ENCODE peak calls at places on chromosomes 7 and 10, in six cellular contexts. F is A549, D is K562, W is HepG2, M is GM12878, A is endothelial cell of umbilical vein. R is an unnamed sample.

GRCh38 chr10:119162693-119163092 is 2.8 kb downstream of the SFXN4 start:
- DNase-seq in A (no peak), M (no peak), W (no peak), F (no peak), D (no peak), R (no peak)

GRCh38 chr10:130065251-130065650 is 45.4 kb downstream of the C10orf143 start:
- DNase-seq in W (no peak), M (no peak), D (no peak), F (no peak), A (no peak), R (no peak)

GRCh38 chr10:13450078-13450477 is 78.7 kb downstream of the BEND7 start:
- DNase-seq in D (no peak), F (no peak), A (no peak), M (no peak), W (no peak), R (peak; percentile 1)

GRCh38 chr10:132487241-132488135 is 50.1 kb upstream of the INPP5A start:
- DNase-seq in W (no peak), F (no peak), M (no peak), D (no peak), A (no peak), R (no peak)

GRCh38 chr10:61452229-61452651 is 941 bp downstream of the TMEM26 start:
- DNase-seq in M (no peak), D (no peak), A (no peak), F (no peak), W (no peak), R (no peak)

GRCh38 chr10:60733189-60733815 is 45.0 kb upstream of the CDK1 start:
- DNase-seq in M (no peak), D (peak; percentile 20), F (peak; percentile 45), A (no peak), W (no peak), R (no peak)

GRCh38 chr7:43823941-43824340 is 45.4 kb downstream of the MRPS24 start:
- DNase-seq in F (no peak), D (peak; percentile 18), M (no peak), A (no peak), W (no peak), R (no peak)

GRCh38 chr10:126839094-126839761 is 66.0 kb upstream of the DOCK1 start:
- DNase-seq in D (no peak), M (no peak), A (no peak), W (no peak), F (no peak), R (no peak)

GRCh38 chr10:27558612-27559020 is 54.5 kb downstream of the RAB18 start:
- DNase-seq in W (peak; percentile 68), F (peak; percentile 67), A (peak; percentile 48), M (no peak), D (peak; percentile 27), R (peak; percentile 55)

GRCh38 chr10:86377797-86378146 is 11.2 kb upstream of the GRID1 start:
- DNase-seq in D (no peak), F (no peak), W (no peak), M (no peak), A (no peak), R (no peak)

GRCh38 chr7:30912986-30913671 is 1.5 kb downstream of the AQP1 start:
- DNase-seq in F (no peak), M (no peak), A (no peak), D (no peak), W (no peak), R (no peak)

DNA sequence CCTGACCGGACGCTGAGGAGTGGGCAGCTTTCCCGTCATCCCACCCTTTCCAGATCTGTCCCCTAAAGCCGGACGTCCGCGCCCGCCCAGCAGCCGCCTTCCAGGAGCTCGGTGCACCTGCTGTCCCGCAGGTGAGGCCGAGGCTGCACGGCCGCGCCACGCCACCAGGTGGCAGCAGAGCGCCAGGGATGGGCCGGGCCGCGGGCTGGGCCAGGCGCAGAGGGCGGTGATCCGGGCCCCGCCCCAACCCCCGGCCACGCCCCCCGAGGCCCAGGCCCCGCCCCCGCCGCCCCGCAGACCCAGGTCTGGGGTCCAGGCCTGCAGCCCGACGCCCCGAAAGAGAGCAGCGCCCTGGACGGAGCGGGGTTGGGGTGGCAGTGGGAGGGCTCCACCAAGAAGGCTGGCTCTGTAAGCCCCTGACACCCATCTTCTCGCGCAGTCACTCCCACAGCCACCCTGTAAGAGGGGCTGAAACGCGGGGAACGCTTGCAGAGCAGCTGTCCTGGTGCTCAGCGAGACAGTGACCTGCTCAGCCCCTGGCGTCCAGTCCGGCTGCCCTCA is 32.2 kb downstream of the FOXL3 start:
- DNase-seq in A (peak; percentile 41), W (no peak), D (peak; percentile 98), F (peak; percentile 51), M (no peak), R (peak; percentile 44)
- TF ChIP-seq MAX in A (no peak), W (no peak), D (no peak), F (no peak), M (no peak), R (no peak)

GRCh38 chr10:26274391-26274790 is 57.8 kb downstream of the GAD2 start:
- DNase-seq in F (no peak), D (no peak), A (no peak), M (no peak), W (no peak), R (no peak)

GRCh38 chr10:26269754-26270153 is 53.2 kb downstream of the GAD2 start:
- DNase-seq in F (peak; percentile 65), A (no peak), M (no peak), D (no peak), W (peak; percentile 38), R (peak; percentile 40)
- TF ChIP-seq CTCF in F (peak; percentile 55), A (no peak), M (peak; percentile 25), D (peak; percentile 53), W (peak; percentile 65), R (no peak)

GRCh38 chr10:15843705-15844104 is 16.6 kb downstream of the MINDY3 start:
- DNase-seq in A (no peak), W (no peak), F (no peak), D (no peak), M (no peak), R (no peak)

GRCh38 chr10:15844517-15844916 is 15.8 kb downstream of the MINDY3 start:
- DNase-seq in W (no peak), A (no peak), M (no peak), D (no peak), F (no peak), R (no peak)

GRCh38 chr10:15836797-15837196 is 23.5 kb downstream of the MINDY3 start:
- DNase-seq in F (no peak), M (no peak), D (no peak), W (peak; percentile 47), A (no peak), R (no peak)

GRCh38 chr10:15847481-15847880 is 12.8 kb downstream of the MINDY3 start:
- DNase-seq in F (no peak), A (no peak), M (no peak), W (no peak), D (no peak), R (no peak)

DNA sequence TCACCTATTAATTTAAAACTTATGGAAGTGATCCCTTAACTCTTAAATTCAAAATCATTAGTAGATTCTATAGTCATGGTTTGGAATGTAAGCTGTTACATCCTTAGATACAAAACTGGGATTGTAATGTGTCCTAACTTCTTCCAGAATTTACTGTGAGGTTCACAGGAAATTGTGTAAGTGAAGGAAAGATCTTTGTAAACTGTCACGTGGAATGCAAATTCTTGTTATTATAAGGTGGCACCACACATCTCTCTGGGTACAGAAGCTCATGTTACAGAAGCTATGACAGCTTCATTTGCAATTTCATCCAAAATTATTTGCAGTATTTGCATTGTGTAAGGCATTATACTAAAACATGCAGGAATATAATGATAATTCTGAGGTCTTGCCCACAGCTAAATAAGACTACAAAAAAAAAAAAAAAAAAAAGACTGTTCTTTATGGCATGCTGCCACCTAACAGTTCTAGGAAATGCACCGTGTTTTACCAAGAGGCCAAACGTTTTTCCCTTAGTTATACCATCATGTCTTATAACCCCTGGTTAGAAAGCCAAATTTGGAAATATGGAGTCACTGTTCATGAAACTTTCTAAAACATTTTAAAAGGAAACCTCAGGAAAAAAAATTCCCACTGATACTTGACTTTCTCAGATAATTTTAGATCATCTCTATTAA is 17.7 kb downstream of the MINDY3 start:
- DNase-seq in W (no peak), D (no peak), M (no peak), F (no peak), A (peak; percentile 29), R (no peak)
- TF ChIP-seq MYC in W (no peak), D (no peak), M (no peak), F (no peak), A (no peak), R (no peak)

DNA sequence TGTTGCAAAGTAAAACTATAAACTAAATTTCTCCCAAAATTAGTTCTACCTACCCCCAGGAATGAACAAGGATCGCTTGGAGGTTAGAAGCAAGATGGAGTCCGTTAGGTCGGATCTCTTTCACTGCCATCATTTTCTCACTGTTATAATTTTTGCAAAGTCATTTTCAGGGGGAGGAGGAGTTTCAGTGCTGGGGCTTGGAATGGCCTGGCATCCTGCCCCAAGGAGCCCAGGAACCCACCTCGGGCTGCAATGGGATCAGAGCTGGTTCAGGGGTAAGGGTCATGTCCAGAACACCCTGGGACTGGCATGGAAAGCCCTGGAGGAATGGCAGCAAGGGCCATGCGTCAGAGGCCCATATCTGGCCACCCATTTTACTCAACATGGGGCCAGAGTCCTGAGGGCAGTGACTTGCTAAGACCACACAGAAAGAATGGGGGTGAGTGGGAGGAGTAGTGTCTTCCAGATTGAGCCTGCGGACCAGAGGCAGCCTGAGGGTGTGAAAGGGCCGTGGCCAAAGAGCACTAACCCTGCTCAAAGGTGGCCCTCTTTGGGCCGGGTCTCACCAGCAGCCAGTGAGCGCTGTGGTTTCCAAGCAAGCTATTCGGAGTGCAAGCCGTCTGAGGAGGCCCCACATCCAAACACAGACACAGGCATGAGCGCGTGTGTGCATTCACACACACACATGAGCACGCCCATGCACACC is 31.8 kb downstream of the GPRIN2 start:
- DNase-seq in D (no peak), M (no peak), F (peak; percentile 100), A (peak; percentile 51), W (no peak), R (no peak)
- TF ChIP-seq MAX in D (no peak), M (no peak), F (no peak), A (no peak), W (no peak), R (no peak)

DNA sequence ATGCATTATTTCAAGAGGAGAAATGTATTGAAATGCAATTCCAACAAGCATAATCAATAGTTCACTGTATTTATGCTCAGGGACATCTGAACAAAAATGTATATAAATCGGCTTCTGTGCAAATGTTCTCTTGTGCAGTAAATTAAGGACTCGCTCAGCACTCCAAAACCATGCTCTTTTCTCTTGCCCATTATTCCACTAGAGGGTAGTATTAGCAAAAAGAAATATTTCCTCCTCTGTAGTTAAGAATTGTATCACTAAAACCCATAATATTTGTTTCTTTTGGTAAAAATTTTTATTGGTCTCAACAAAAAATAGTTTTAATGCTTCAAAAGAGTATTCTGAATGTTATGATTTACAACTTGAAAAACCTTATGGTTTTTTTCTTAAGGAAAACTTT is 803.1 kb downstream of the PCDH15 start:
- DNase-seq in D (no peak), M (no peak), A (peak; percentile 4), W (peak; percentile 5), F (no peak), R (peak; percentile 11)
- TF ChIP-seq CTCF in D (no peak), M (no peak), A (peak; percentile 10), W (peak; percentile 23), F (no peak), R (peak; percentile 20)

GRCh38 chr10:122780391-122780790 is 65.3 kb downstream of the CUZD1 start:
- DNase-seq in F (no peak), W (no peak), M (no peak), D (no peak), A (peak; percentile 32), R (no peak)

GRCh38 chr10:122782911-122783310 is 62.7 kb downstream of the CUZD1 start:
- DNase-seq in W (no peak), A (no peak), M (no peak), D (no peak), F (no peak), R (no peak)

GRCh38 chr10:122786269-122786668 is 59.4 kb downstream of the CUZD1 start:
- DNase-seq in M (no peak), W (peak; percentile 13), D (no peak), A (peak; percentile 20), F (peak; percentile 3), R (peak; percentile 55)
- TF ChIP-seq MYC in M (no peak), W (no peak), D (no peak), A (no peak), F (no peak), R (no peak)

R was measured in NB4.